ENCODE peak calls at places on chromosome 21, in four cellular contexts. E is K562, K is HepG2, L is Panc1. I is an unnamed sample.

GRCh38 chr21:36430841-36431240 is 45.6 kb downstream of the CHAF1B start:
- DNase-seq in E (no peak), K (no peak), L (no peak), I (no peak)

GRCh38 chr21:45580576-45581321 is 38.5 kb upstream of the SLC19A1 start:
- DNase-seq in E (peak), K (no peak), L (no peak), I (no peak)

GRCh38 chr21:44454747-44455523 is at the start of gene LRRC3:
- DNase-seq in E (peak), K (peak), L (no peak), I (peak)

GRCh38 chr21:27077501-27077900 is 110.6 kb upstream of the ADAMTS5 start:
- DNase-seq in E (no peak), K (no peak), L (peak), I (no peak)

GRCh38 chr21:45803613-45804340 is 160.3 kb downstream of the PCBP3 start:
- DNase-seq in E (no peak), K (no peak), L (no peak), I (no peak)

GRCh38 chr21:36478941-36479340 is 981 bp downstream of the CLDN14 start:
- DNase-seq in E (no peak), K (no peak), L (no peak), I (no peak)

GRCh38 chr21:42475526-42476492 is 20.2 kb downstream of the RSPH1 start:
- DNase-seq in E (no peak), K (no peak), L (no peak), I (no peak)

GRCh38 chr21:28431022-28431421 is 561.7 kb downstream of the LTN1 start:
- DNase-seq in E (no peak), K (no peak), L (no peak), I (no peak)

GRCh38 chr21:42644223-42645208 is 8.9 kb upstream of the PDE9A start:
- DNase-seq in E (no peak), K (no peak), L (no peak), I (no peak)

GRCh38 chr21:17576080-17576835 is 36.4 kb downstream of the BTG3 start:
- DNase-seq in E (no peak), K (no peak), L (no peak), I (no peak)

GRCh38 chr21:35643176-35643575 is 417.1 kb downstream of the SETD4 start:
- DNase-seq in E (no peak), K (no peak), L (no peak), I (no peak)

GRCh38 chr21:43204638-43205037 is 35.8 kb downstream of the CRYAA start:
- DNase-seq in E (no peak), K (no peak), L (no peak), I (no peak)

GRCh38 chr21:28272272-28272992 is 720.2 kb downstream of the LTN1 start:
- DNase-seq in E (no peak), K (no peak), L (no peak), I (no peak)

GRCh38 chr21:32819702-32820101 is 48.1 kb upstream of the PAXBP1 start:
- DNase-seq in E (no peak), K (no peak), L (no peak), I (no peak)

GRCh38 chr21:26844258-26845065 is 747 bp downstream of the ADAMTS1 start:
- DNase-seq in E (no peak), K (no peak), L (no peak), I (no peak)

GRCh38 chr21:18369115-18369514 is 34.5 kb downstream of the TMPRSS15 start:
- DNase-seq in E (no peak), K (peak), L (no peak), I (no peak)

GRCh38 chr21:40386301-40386911 is 460.6 kb downstream of the DSCAM start:
- DNase-seq in E (peak), K (no peak), L (no peak), I (no peak)

DNA sequence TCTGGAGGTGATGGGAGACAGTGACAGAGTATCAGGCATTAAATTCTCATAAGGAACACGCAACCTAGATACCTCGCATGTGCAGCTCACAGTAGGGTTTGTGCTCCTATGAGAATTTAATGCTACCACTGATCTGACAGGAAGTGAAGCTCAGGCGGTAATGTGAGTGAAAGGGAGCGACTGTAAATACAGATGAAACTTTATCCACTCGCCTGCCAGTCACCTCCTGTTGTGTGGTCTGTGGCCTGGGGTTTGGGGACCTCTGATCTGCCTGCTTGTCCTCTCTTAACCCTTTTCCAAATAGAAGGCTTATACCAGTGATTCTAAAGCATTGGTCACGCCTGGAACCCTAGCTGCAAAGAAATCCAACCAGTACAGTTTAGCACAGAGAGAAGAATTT is 15.3 kb downstream of the GABPA start:
- DNase-seq in E (no peak), K (no peak), L (no peak), I (no peak)
- TF ChIP-seq TCF7L2 in E (no peak), K (no peak), L (no peak), I (no peak)

GRCh38 chr21:37560385-37560784 is 193.8 kb downstream of the DYRK1A start:
- DNase-seq in E (no peak), K (no peak), L (no peak), I (no peak)
- TF ChIP-seq TCF7L2 in E (no peak), K (no peak), L (no peak), I (no peak)

GRCh38 chr21:21007606-21008005 is 9.4 kb downstream of the NCAM2 start:
- DNase-seq in E (no peak), K (no peak), L (no peak), I (no peak)
- TF ChIP-seq TCF7L2 in E (no peak), K (no peak), L (no peak), I (no peak)

GRCh38 chr21:39348040-39348354 is 891 bp downstream of the HMGN1 start:
- DNase-seq in E (no peak), K (no peak), L (no peak), I (no peak)
- TF ChIP-seq TCF7L2 in E (no peak), K (no peak), L (no peak), I (no peak)

DNA sequence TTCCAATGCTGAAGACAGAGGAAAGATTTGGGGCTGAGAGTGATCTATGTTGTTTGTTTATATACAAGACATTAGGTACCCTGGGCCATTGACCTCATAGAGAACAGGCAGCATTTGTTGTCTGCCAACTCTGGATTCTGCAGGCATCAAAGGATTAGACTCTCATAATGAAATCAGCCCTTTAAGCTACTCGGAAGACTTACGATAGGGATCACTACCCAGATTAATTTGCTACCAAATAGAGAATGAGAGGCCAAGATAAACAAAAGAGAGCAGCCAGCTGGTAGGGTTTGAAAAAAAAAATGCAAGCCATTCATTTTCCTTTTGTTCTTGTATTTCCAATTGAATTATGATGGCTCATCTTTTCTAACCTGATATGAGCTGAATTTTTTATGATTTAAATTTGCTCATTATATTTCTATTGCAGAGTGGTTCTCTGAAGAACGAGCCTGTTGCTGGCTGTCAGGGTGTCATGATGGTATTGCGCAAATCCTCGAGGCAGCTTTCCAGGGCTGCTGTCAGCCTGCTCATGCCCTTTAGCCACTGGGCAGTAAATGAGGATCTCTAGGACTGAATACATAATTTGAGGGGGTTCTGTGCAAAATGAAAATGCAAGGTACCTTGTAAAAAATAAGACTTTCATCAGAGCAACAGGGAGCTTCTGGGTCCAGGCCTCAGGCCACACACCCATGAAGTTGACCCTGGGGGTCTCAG is 116.4 kb upstream of the KCNJ15 start:
- DNase-seq in E (no peak), K (no peak), L (no peak), I (no peak)
- TF ChIP-seq TCF7L2 in E (no peak), K (no peak), L (no peak), I (no peak)

GRCh38 chr21:39218082-39218409 is 34.8 kb upstream of the PSMG1 start:
- DNase-seq in E (no peak), K (no peak), L (no peak), I (no peak)

GRCh38 chr21:39220150-39220549 is 36.9 kb upstream of the PSMG1 start:
- DNase-seq in E (no peak), K (no peak), L (no peak), I (no peak)

GRCh38 chr21:39224930-39225329 is 41.7 kb upstream of the PSMG1 start:
- DNase-seq in E (no peak), K (no peak), L (no peak), I (no peak)

GRCh38 chr21:39221997-39222486 is 38.8 kb upstream of the PSMG1 start:
- DNase-seq in E (no peak), K (no peak), L (no peak), I (no peak)

GRCh38 chr21:39221282-39221996 is 38.2 kb upstream of the PSMG1 start:
- DNase-seq in E (no peak), K (no peak), L (no peak), I (no peak)
- TF ChIP-seq TCF7L2 in E (no peak), K (no peak), L (no peak), I (no peak)

DNA sequence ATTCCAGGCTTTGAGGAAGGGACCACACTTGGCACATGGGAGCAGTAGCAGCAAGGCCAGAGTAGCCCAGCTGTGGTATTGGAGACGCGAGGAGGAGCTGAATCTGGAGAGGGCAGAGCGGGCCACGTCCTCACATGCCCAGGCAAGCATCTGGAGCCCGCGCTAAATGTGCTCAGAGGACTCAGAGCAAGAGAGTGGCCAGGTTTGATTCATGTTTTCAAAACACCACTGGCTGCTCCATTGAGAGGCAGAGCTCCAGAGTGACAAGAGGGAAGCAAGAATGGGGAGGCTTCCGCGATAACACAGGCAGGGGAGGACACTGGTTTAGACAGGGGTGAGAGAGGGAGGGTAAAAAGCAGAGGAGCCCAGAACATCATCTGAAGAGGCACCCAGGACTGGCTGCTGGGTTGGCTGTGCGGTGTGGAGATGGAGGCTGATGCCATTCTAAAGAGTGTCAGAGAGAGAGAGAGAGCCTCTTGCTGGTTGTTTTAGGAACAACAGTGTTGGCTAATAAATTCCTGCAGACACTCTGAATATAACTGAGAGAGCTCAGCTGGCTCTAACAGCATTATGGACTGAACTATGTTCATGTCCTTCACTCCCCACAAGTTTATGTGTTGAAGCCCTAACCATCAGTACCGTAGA is 32.3 kb downstream of the RCAN1 start:
- DNase-seq in E (peak), K (peak), L (no peak), I (no peak)
- TF ChIP-seq TCF7L2 in E (no peak), K (no peak), L (no peak), I (no peak)

I was measured in HCT116.